ENCODE peak calls at places on chromosomes 2 and 18, in seven cellular contexts. Y is GM06990, B is NB4, C is breast epithelium, K is esophagus squamous epithelium, W is IMR-90, F is bronchial epithelial cell. Z is an unnamed sample.
A peak's percentile ranks its signal among the peaks of the same experiment; 100 is the strongest.

GRCh38 chr18:59640721-59641120 is 56.5 kb downstream of the CCBE1 start:
- DNase-seq in W (no peak), F (no peak), C (no peak), B (no peak), K (no peak), Y (no peak), Z (no peak)

GRCh38 chr2:212537311-212538155 is 1.1 kb downstream of the ERBB4 start:
- DNase-seq in Y (peak; percentile 41), K (no peak), B (no peak), W (no peak), C (peak; percentile 54), F (no peak), Z (no peak)

GRCh38 chr2:104755026-104755856 is 98.7 kb upstream of the POU3F3 start:
- DNase-seq in B (peak; percentile 29), K (no peak), F (no peak), W (no peak), Y (no peak), C (no peak), Z (no peak)

GRCh38 chr18:59516356-59517155 is 157.5 kb upstream of the LMAN1 start:
- DNase-seq in C (no peak), W (peak; percentile 92), Y (no peak), K (no peak), F (peak; percentile 60), B (no peak), Z (peak; percentile 74)

GRCh38 chr18:21896732-21897336 is 156.2 kb downstream of the MIB1 start:
- DNase-seq in W (no peak), Y (no peak), K (no peak), C (no peak), B (no peak), F (no peak), Z (no peak)

GRCh38 chr2:138842341-138842740 is 62.2 kb upstream of the NXPH2 start:
- DNase-seq in W (no peak), F (no peak), C (no peak), B (no peak), K (no peak), Y (no peak), Z (no peak)

GRCh38 chr2:4018535-4018934 is 315.2 kb downstream of the DCDC2C start:
- DNase-seq in Y (no peak), W (no peak), C (no peak), F (no peak), K (no peak), B (no peak), Z (no peak)

GRCh38 chr2:39523308-39524044 is 86.4 kb upstream of the MAP4K3 start:
- DNase-seq in W (peak; percentile 93), Y (no peak), F (peak; percentile 93), B (no peak), C (no peak), K (no peak), Z (peak; percentile 87)

GRCh38 chr18:36828157-36828629 is 609 bp downstream of the TPGS2 start:
- DNase-seq in Y (no peak), K (no peak), W (peak; percentile 55), F (peak; percentile 59), B (peak; percentile 56), C (no peak), Z (peak; percentile 42)

GRCh38 chr2:85797263-85797660 is 43.5 kb downstream of the ATOH8 start:
- DNase-seq in C (peak; percentile 27), Y (no peak), W (no peak), B (no peak), F (no peak), K (no peak), Z (no peak)

GRCh38 chr2:136495636-136496035 is 269.7 kb upstream of the THSD7B start:
- DNase-seq in F (no peak), Y (peak; percentile 20), W (no peak), C (no peak), B (peak; percentile 45), K (no peak), Z (no peak)

GRCh38 chr2:225414902-225415301 is 15.4 kb downstream of the NYAP2 start:
- DNase-seq in B (no peak), C (no peak), Y (no peak), W (no peak), K (no peak), F (no peak), Z (no peak)

GRCh38 chr2:112153179-112153490 is 14.9 kb downstream of the FBLN7 start:
- DNase-seq in C (no peak), W (no peak), Y (no peak), F (no peak), K (no peak), B (no peak), Z (peak; percentile 6)

GRCh38 chr18:10130626-10131025 is 216.8 kb downstream of the VAPA start:
- DNase-seq in W (no peak), B (no peak), Y (no peak), F (no peak), K (no peak), C (no peak), Z (no peak)

GRCh38 chr2:178819147-178819875 is 12.1 kb upstream of the TTN start:
- DNase-seq in F (no peak), C (no peak), Y (no peak), B (no peak), W (peak; percentile 5), K (no peak), Z (no peak)

GRCh38 chr2:172972005-172972619 is 103.5 kb upstream of the MAP3K20 start:
- DNase-seq in Y (no peak), B (peak; percentile 65), W (peak; percentile 48), K (no peak), C (no peak), F (peak; percentile 59), Z (peak; percentile 41)

GRCh38 chr2:65664931-65665330 is 232.5 kb upstream of the SPRED2 start:
- DNase-seq in B (no peak), W (no peak), K (no peak), C (no peak), F (no peak), Y (no peak), Z (no peak)

GRCh38 chr2:69059731-69060290 is 46.8 kb downstream of the ANTXR1 start:
- DNase-seq in C (no peak), W (peak; percentile 10), B (no peak), K (no peak), Y (no peak), F (no peak), Z (no peak)

GRCh38 chr2:200428961-200429665 is 80.8 kb downstream of the KCTD18 start:
- DNase-seq in K (no peak), C (no peak), W (no peak), B (no peak), Y (no peak), F (no peak), Z (no peak)

GRCh38 chr2:105329197-105329554 is 359 bp downstream of the TGFBRAP1 start:
- DNase-seq in B (peak; percentile 51), K (no peak), W (no peak), C (no peak), F (no peak), Y (no peak), Z (no peak)

GRCh38 chr18:54031243-54031642 is 193.2 kb downstream of the MBD2 start:
- DNase-seq in W (no peak), K (no peak), C (no peak), B (no peak), Y (no peak), F (peak; percentile 29), Z (no peak)

GRCh38 chr2:179218848-179219594 is 45.6 kb downstream of the SESTD1 start:
- DNase-seq in K (no peak), Y (no peak), B (peak; percentile 75), W (peak; percentile 87), C (peak; percentile 58), F (peak; percentile 80), Z (peak; percentile 67)

GRCh38 chr2:24793752-24794477 is 690 bp downstream of the CENPO start:
- DNase-seq in C (no peak), K (no peak), B (peak; percentile 41), Y (no peak), W (peak; percentile 35), F (peak; percentile 10), Z (peak; percentile 37)

GRCh38 chr2:28510184-28510583 is 14.3 kb downstream of the PLB1 start:
- DNase-seq in B (no peak), Y (no peak), W (no peak), C (peak; percentile 81), F (no peak), K (no peak), Z (no peak)

GRCh38 chr2:238638100-238638981 is 209.5 kb upstream of the TWIST2 start:
- DNase-seq in K (no peak), C (no peak), B (no peak), Y (no peak), W (no peak), F (no peak), Z (no peak)

GRCh38 chr18:3529597-3529996 is 79.6 kb downstream of the TGIF1 start:
- DNase-seq in B (no peak), C (no peak), K (no peak), F (no peak), W (no peak), Y (no peak), Z (no peak)

GRCh38 chr2:196131384-196131861 is 40.0 kb downstream of the STK17B start:
- DNase-seq in W (peak; percentile 44), B (peak; percentile 91), Y (peak; percentile 29), C (no peak), K (no peak), F (peak; percentile 50), Z (peak; percentile 45)
- TF ChIP-seq CTCF in W (peak; percentile 44), B (peak; percentile 51), Y (peak; percentile 59), C (no peak), K (peak; percentile 27), F (peak; percentile 58), Z (peak; percentile 88)

GRCh38 chr2:37843554-37843953 is 81.5 kb upstream of the RMDN2 start:
- DNase-seq in Y (no peak), B (no peak), F (peak; percentile 25), W (peak; percentile 75), C (no peak), K (no peak), Z (peak; percentile 67)
- TF ChIP-seq CTCF in Y (no peak), B (no peak), F (no peak), W (no peak), C (no peak), K (no peak), Z (no peak)

GRCh38 chr18:63189041-63189440 is 130.5 kb downstream of the BCL2 start:
- DNase-seq in Y (no peak), F (no peak), K (no peak), C (no peak), B (no peak), W (no peak), Z (no peak)

GRCh38 chr18:63192171-63192884 is 127.2 kb downstream of the BCL2 start:
- DNase-seq in B (peak; percentile 46), K (no peak), W (no peak), Y (no peak), F (no peak), C (no peak), Z (no peak)

GRCh38 chr18:63189817-63190216 is 129.8 kb downstream of the BCL2 start:
- DNase-seq in Y (no peak), C (no peak), F (no peak), K (no peak), B (no peak), W (no peak), Z (no peak)

GRCh38 chr18:63192885-63193349 is 126.7 kb downstream of the BCL2 start:
- DNase-seq in K (no peak), B (no peak), C (no peak), F (no peak), W (no peak), Y (peak; percentile 54), Z (no peak)

GRCh38 chr18:63191413-63191812 is 128.2 kb downstream of the BCL2 start:
- DNase-seq in B (no peak), K (no peak), Y (no peak), W (no peak), C (no peak), F (no peak), Z (no peak)
- TF ChIP-seq CTCF in B (no peak), K (no peak), Y (no peak), W (no peak), C (no peak), F (no peak), Z (no peak)

GRCh38 chr18:25921677-25922421 is 168.6 kb downstream of the SS18 start:
- DNase-seq in B (peak; percentile 58), K (no peak), W (peak; percentile 20), C (no peak), F (peak; percentile 8), Y (peak; percentile 14), Z (peak; percentile 27)
- TF ChIP-seq CTCF in B (peak; percentile 60), K (peak; percentile 35), W (peak; percentile 47), C (no peak), F (peak; percentile 56), Y (peak; percentile 80), Z (peak; percentile 79)